ENCODE peak calls at places on chromosomes 6 and 20, in six cellular contexts. K is endothelial cell; O is stimulated activated CD4-positive, alpha-beta T cell treated with anti-CD3 and anti-CD28 coated beads, Interleukin-4, amount 100 ng/mL, for 48 hours; Y is CD4-positive, CD25-positive, alpha-beta regulatory T cell; S is T-helper 2 cell; R is myocyte. H is an unnamed sample.

GRCh38 chr20:62924567-62925419 is 1.5 kb downstream of the DIDO1 start:
- DNase-seq in S (peak; percentile 25), R (peak; percentile 23), Y (peak; percentile 15), O (no peak), K (no peak), H (no peak)

GRCh38 chr6:106082735-106083398 is 3.3 kb upstream of the PRDM1 start:
- DNase-seq in R (no peak), Y (no peak), O (no peak), S (peak; percentile 15), K (no peak), H (no peak)

GRCh38 chr20:48626938-48627736 is 200.7 kb downstream of the PREX1 start:
- DNase-seq in R (no peak), K (no peak), S (no peak), O (no peak), Y (no peak), H (no peak)

GRCh38 chr6:169256061-169256460 is 2.4 kb upstream of the THBS2 start:
- DNase-seq in Y (no peak), O (no peak), R (no peak), K (no peak), S (no peak), H (no peak)

GRCh38 chr20:47125553-47126373 is 230.7 kb downstream of the ZMYND8 start:
- DNase-seq in K (no peak), O (no peak), S (no peak), Y (no peak), R (no peak), H (peak; percentile 86)

GRCh38 chr6:139370047-139370706 is 4.3 kb downstream of the CITED2 start:
- DNase-seq in R (peak; percentile 94), Y (no peak), S (no peak), O (no peak), K (no peak), H (peak; percentile 17)

GRCh38 chr6:66687611-66688140 is 980.6 kb upstream of the EYS start:
- DNase-seq in Y (no peak), S (no peak), R (no peak), K (no peak), O (no peak), H (peak; percentile 21)

GRCh38 chr6:92201618-92202017 is 1217.7 kb downstream of the EPHA7 start:
- DNase-seq in R (peak; percentile 43), S (no peak), K (no peak), Y (no peak), O (no peak), H (no peak)

GRCh38 chr20:62652051-62652893 is 10.0 kb downstream of the SLCO4A1 start:
- DNase-seq in K (peak; percentile 42), S (peak; percentile 73), O (peak; percentile 33), Y (peak; percentile 79), R (peak; percentile 88), H (no peak)

GRCh38 chr6:26205625-26206574 is 118.7 kb downstream of the HFE start:
- DNase-seq in K (no peak), S (peak; percentile 34), Y (peak; percentile 30), R (peak; percentile 79), O (no peak), H (peak; percentile 22)

GRCh38 chr20:62761058-62761758 is 35.1 kb upstream of the MRGBP start:
- DNase-seq in R (peak; percentile 76), K (no peak), S (no peak), Y (no peak), O (no peak), H (no peak)